ENCODE peak calls at places on chromosomes 4 and X, in six cellular contexts. One of them, this sample, is unnamed.

GRCh38 chr4:47278631-47279030 is 184.9 kb downstream of the COMMD8 start:
- DNase-seq in left ventricle myocardium inferior: no peak
- DNase-seq in pancreas: no peak
- DNase-seq in Panc1: no peak
- DNase-seq in tibial artery: no peak
- DNase-seq in heart right ventricle: no peak
- DNase-seq in this sample: no peak

GRCh38 chrX:133681416-133681815 is 266.1 kb upstream of the GPC4 start:
- DNase-seq in left ventricle myocardium inferior: no peak
- DNase-seq in pancreas: no peak
- DNase-seq in Panc1: no peak
- DNase-seq in heart right ventricle: no peak
- DNase-seq in tibial artery: no peak
- DNase-seq in this sample: no peak

GRCh38 chr4:75495489-75495888 is 18.7 kb downstream of the RCHY1 start:
- DNase-seq in tibial artery: no peak
- DNase-seq in heart right ventricle: no peak
- DNase-seq in left ventricle myocardium inferior: no peak
- DNase-seq in pancreas: no peak
- DNase-seq in Panc1: no peak
- DNase-seq in this sample: no peak

GRCh38 chr4:7301126-7301785 is 108.9 kb downstream of the SORCS2 start:
- DNase-seq in tibial artery: no peak
- DNase-seq in Panc1: no peak
- DNase-seq in pancreas: no peak
- DNase-seq in left ventricle myocardium inferior: no peak
- DNase-seq in heart right ventricle: no peak
- DNase-seq in this sample: no peak

GRCh38 chr4:85720736-85721135 is 245.8 kb downstream of the ARHGAP24 start:
- DNase-seq in pancreas: no peak
- DNase-seq in Panc1: no peak
- DNase-seq in tibial artery: no peak
- DNase-seq in left ventricle myocardium inferior: no peak
- DNase-seq in heart right ventricle: no peak
- DNase-seq in this sample: no peak

GRCh38 chr4:179666226-179666625 is 2224.0 kb upstream of the AGA start:
- DNase-seq in Panc1: no peak
- DNase-seq in heart right ventricle: no peak
- DNase-seq in left ventricle myocardium inferior: no peak
- DNase-seq in pancreas: no peak
- DNase-seq in tibial artery: no peak
- DNase-seq in this sample: no peak

GRCh38 chrX:118496763-118497079 is 1.1 kb downstream of the DOCK11 start:
- DNase-seq in tibial artery: no peak
- DNase-seq in pancreas: no peak
- DNase-seq in left ventricle myocardium inferior: no peak
- DNase-seq in Panc1: no peak
- DNase-seq in heart right ventricle: no peak
- DNase-seq in this sample: no peak

GRCh38 chr4:6367313-6367945 is 97.8 kb downstream of the WFS1 start:
- DNase-seq in tibial artery: no peak
- DNase-seq in left ventricle myocardium inferior: no peak
- DNase-seq in pancreas: no peak
- DNase-seq in heart right ventricle: no peak
- DNase-seq in Panc1: no peak
- DNase-seq in this sample: no peak

GRCh38 chrX:130416785-130417184 is 15.0 kb downstream of the RBMX2 start:
- DNase-seq in left ventricle myocardium inferior: no peak
- DNase-seq in tibial artery: no peak
- DNase-seq in Panc1: no peak
- DNase-seq in heart right ventricle: no peak
- DNase-seq in pancreas: no peak
- DNase-seq in this sample: no peak

GRCh38 chr4:130985371-130985770 is 1889.4 kb downstream of the C4orf33 start:
- DNase-seq in heart right ventricle: no peak
- DNase-seq in Panc1: no peak
- DNase-seq in pancreas: no peak
- DNase-seq in tibial artery: no peak
- DNase-seq in left ventricle myocardium inferior: no peak
- DNase-seq in this sample: no peak

GRCh38 chr4:56181140-56181950 is 205.9 kb downstream of the AASDH start:
- DNase-seq in tibial artery: no peak
- DNase-seq in Panc1: no peak
- DNase-seq in left ventricle myocardium inferior: no peak
- DNase-seq in pancreas: no peak
- DNase-seq in heart right ventricle: no peak
- DNase-seq in this sample: no peak

GRCh38 chr4:123443401-123444297 is 47.1 kb downstream of the SPRY1 start:
- DNase-seq in left ventricle myocardium inferior: no peak
- DNase-seq in Panc1: no peak
- DNase-seq in heart right ventricle: no peak
- DNase-seq in tibial artery: no peak
- DNase-seq in pancreas: no peak
- DNase-seq in this sample: no peak

GRCh38 chr4:1758306-1759121 is 34.6 kb upstream of the FGFR3 start:
- DNase-seq in tibial artery: no peak
- DNase-seq in heart right ventricle: no peak
- DNase-seq in left ventricle myocardium inferior: no peak
- DNase-seq in pancreas: no peak
- DNase-seq in Panc1: no peak
- DNase-seq in this sample: no peak

GRCh38 chr4:1761130-1761688 is 31.9 kb upstream of the FGFR3 start:
- DNase-seq in pancreas: no peak
- DNase-seq in Panc1: no peak
- DNase-seq in heart right ventricle: no peak
- DNase-seq in tibial artery: no peak
- DNase-seq in left ventricle myocardium inferior: no peak
- DNase-seq in this sample: no peak

GRCh38 chr4:1759170-1759817 is 33.8 kb upstream of the FGFR3 start:
- DNase-seq in Panc1: no peak
- DNase-seq in pancreas: no peak
- DNase-seq in left ventricle myocardium inferior: no peak
- DNase-seq in tibial artery: no peak
- DNase-seq in heart right ventricle: no peak
- DNase-seq in this sample: no peak

GRCh38 chr4:1760521-1761001 is 32.5 kb upstream of the FGFR3 start:
- DNase-seq in Panc1: no peak
- DNase-seq in tibial artery: no peak
- DNase-seq in pancreas: no peak
- DNase-seq in left ventricle myocardium inferior: no peak
- DNase-seq in heart right ventricle: no peak
- DNase-seq in this sample: no peak

GRCh38 chr4:1759818-1760223 is 33.3 kb upstream of the FGFR3 start:
- DNase-seq in tibial artery: no peak
- DNase-seq in pancreas: no peak
- DNase-seq in heart right ventricle: no peak
- DNase-seq in left ventricle myocardium inferior: no peak
- DNase-seq in Panc1: no peak
- DNase-seq in this sample: no peak
- TF ChIP-seq CTCF in tibial artery: no peak
- TF ChIP-seq CTCF in pancreas: no peak
- TF ChIP-seq CTCF in heart right ventricle: no peak
- TF ChIP-seq CTCF in left ventricle myocardium inferior: no peak
- TF ChIP-seq CTCF in Panc1: peak; percentile 37
- TF ChIP-seq CTCF in this sample: no peak

DNA sequence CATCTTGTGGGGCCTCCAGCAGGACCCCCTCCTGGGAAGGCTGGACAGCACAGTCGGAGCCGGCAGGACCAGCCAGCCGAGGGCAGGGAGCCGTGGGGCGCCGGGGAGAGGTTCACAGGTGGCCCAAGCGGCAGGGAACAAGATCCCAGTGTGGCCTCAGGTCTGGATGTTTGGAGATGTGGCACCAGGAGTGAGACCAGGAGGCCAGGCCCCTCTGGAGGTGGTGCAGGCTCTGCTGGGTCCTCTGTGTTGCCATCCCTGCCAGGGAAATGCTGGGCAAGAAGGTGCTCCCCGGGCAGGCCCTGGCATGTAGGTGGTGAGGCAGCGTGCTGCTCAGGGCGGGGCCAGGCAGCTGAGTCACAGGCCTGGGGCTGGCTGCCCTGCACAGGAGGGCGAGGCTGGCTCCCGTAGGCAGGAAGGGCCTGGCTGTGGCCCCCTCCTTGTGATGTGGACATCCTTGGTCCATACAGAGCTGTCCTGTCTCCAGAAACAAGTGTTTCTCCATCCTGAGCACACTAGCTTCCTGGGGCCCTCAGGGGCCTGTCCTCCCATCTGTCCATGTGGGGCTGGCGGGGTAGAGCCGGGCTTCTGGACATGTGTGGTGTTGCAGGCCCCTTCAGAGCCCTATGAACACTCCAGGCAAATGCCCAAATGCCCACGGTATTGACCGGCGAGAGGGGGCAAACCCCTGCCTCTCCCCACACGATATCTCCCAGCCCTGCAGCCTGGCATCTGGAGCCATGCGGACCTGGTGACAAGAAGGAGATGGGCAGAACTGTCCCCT is 4.8 kb upstream of the HGFAC start:
- DNase-seq in tibial artery: no peak
- DNase-seq in Panc1: no peak
- DNase-seq in pancreas: peak; percentile 30
- DNase-seq in left ventricle myocardium inferior: no peak
- DNase-seq in heart right ventricle: peak; percentile 8
- DNase-seq in this sample: no peak
- H3K27ac ChIP-seq in tibial artery: no peak overlapping the region
- H3K27ac ChIP-seq in Panc1: no peak overlapping the region
- H3K27ac ChIP-seq in pancreas: no peak overlapping the region
- H3K27ac ChIP-seq in left ventricle myocardium inferior: no peak overlapping the region
- H3K27ac ChIP-seq in heart right ventricle: no peak overlapping the region
- H3K27ac ChIP-seq in this sample: no peak overlapping the region

GRCh38 chr4:26766142-26766541 is 94.5 kb upstream of the STIM2 start:
- DNase-seq in tibial artery: peak; percentile 32
- DNase-seq in pancreas: no peak
- DNase-seq in heart right ventricle: no peak
- DNase-seq in left ventricle myocardium inferior: no peak
- DNase-seq in Panc1: no peak
- DNase-seq in this sample: no peak
- TF ChIP-seq CTCF in tibial artery: no peak
- TF ChIP-seq CTCF in pancreas: no peak
- TF ChIP-seq CTCF in heart right ventricle: no peak
- TF ChIP-seq CTCF in left ventricle myocardium inferior: no peak
- TF ChIP-seq CTCF in Panc1: no peak
- TF ChIP-seq CTCF in this sample: no peak

GRCh38 chr4:147425019-147425418 is 55.9 kb upstream of the EDNRA start:
- DNase-seq in left ventricle myocardium inferior: no peak
- DNase-seq in pancreas: no peak
- DNase-seq in tibial artery: no peak
- DNase-seq in heart right ventricle: no peak
- DNase-seq in Panc1: no peak
- DNase-seq in this sample: no peak

GRCh38 chr4:147428583-147428982 is 52.3 kb upstream of the EDNRA start:
- DNase-seq in tibial artery: no peak
- DNase-seq in Panc1: no peak
- DNase-seq in heart right ventricle: no peak
- DNase-seq in pancreas: no peak
- DNase-seq in left ventricle myocardium inferior: no peak
- DNase-seq in this sample: no peak

DNA sequence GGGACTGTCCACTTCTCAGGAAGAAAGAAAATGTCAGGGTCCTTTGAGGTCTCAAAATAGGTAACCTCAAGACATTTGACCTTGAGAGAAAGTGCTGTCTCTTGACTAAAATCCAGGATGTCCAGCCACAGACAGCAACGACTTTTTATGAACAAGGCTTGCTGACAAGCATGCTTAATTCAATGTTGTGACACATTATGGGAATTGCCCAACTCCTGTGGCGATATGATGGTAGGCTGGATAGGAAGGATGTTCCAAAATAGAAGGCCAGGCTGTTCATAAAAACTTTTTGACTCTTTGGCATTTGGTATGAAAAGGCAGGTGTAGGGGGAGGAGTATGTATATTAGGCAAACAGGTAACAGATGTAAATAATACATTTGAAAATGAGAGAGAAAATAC is 50.8 kb upstream of the EDNRA start:
- DNase-seq in tibial artery: no peak
- DNase-seq in left ventricle myocardium inferior: no peak
- DNase-seq in Panc1: no peak
- DNase-seq in pancreas: no peak
- DNase-seq in heart right ventricle: no peak
- DNase-seq in this sample: no peak
- H3K27ac ChIP-seq in tibial artery: no peak overlapping the region
- H3K27ac ChIP-seq in left ventricle myocardium inferior: no peak overlapping the region
- H3K27ac ChIP-seq in Panc1: no peak overlapping the region
- H3K27ac ChIP-seq in pancreas: no peak overlapping the region
- H3K27ac ChIP-seq in heart right ventricle: no peak overlapping the region
- H3K27ac ChIP-seq in this sample: no peak overlapping the region

DNA sequence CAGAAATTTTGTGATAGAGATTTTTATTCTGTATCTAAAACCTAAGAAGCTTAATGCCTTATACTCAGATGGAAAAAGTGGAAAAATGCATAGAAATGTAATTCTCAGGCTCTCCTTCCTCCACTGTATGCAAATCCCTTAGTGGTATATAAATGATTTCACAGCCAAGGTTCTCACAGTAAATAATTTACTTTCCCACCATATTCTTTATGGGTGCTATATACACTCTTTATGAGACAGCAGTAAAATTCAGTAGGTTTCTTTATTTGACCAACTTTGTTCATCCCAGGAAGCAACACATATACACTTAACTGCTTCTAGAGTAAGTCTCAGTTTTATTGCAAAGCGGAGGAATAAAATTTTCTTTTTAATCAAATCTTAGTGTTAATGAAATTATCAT is 1399.7 kb downstream of the PCDH7 start:
- DNase-seq in heart right ventricle: no peak
- DNase-seq in Panc1: no peak
- DNase-seq in tibial artery: no peak
- DNase-seq in pancreas: no peak
- DNase-seq in left ventricle myocardium inferior: no peak
- DNase-seq in this sample: no peak
- TF ChIP-seq CTCF in heart right ventricle: no peak
- TF ChIP-seq CTCF in Panc1: no peak
- TF ChIP-seq CTCF in tibial artery: no peak
- TF ChIP-seq CTCF in pancreas: no peak
- TF ChIP-seq CTCF in left ventricle myocardium inferior: no peak
- TF ChIP-seq CTCF in this sample: no peak